ENCODE peak calls at places on chromosomes 13 and 19, in ten cellular contexts. Y is PC-3, S is HAP-1, I is thyroid gland, N is upper lobe of right lung, W is fibroblast of lung, E is astrocyte, G is IMR-90, U is brain microvascular endothelial cell, J is body of pancreas. C is an unnamed sample.

GRCh38 chr13:27005976-27006518 is 165.6 kb downstream of the USP12 start:
- DNase-seq in W (no peak), U (no peak), Y (no peak), I (no peak), E (no peak), N (no peak), J (no peak), S (no peak), G (no peak), C (no peak)

GRCh38 chr19:58361900-58362271 is 665 bp downstream of the ZNF497 start:
- DNase-seq in S (peak; percentile 65), Y (peak; percentile 36), U (no peak), G (peak; percentile 47), I (peak; percentile 42), W (no peak), E (peak; percentile 47), J (peak; percentile 51), N (peak; percentile 86), C (no peak)

GRCh38 chr19:3760871-3761361 is 576 bp downstream of the APBA3 start:
- DNase-seq in J (no peak), W (peak; percentile 6), U (peak; percentile 2), N (no peak), I (no peak), Y (no peak), G (peak; percentile 8), E (no peak), S (no peak), C (no peak)

GRCh38 chr13:94389544-94390351 is 89.7 kb downstream of the DCT start:
- DNase-seq in G (no peak), J (no peak), S (no peak), W (no peak), N (no peak), E (no peak), I (no peak), Y (peak; percentile 41), U (no peak), C (no peak)

GRCh38 chr13:45409993-45410392 is 8.2 kb downstream of the SLC25A30 start:
- DNase-seq in I (no peak), Y (peak; percentile 5), G (no peak), E (no peak), N (no peak), S (no peak), W (no peak), U (no peak), J (no peak), C (no peak)

GRCh38 chr13:110415669-110416068 is 108.6 kb downstream of the COL4A2 start:
- DNase-seq in W (no peak), Y (peak; percentile 38), I (no peak), N (no peak), U (no peak), G (peak; percentile 24), S (no peak), J (no peak), E (no peak), C (peak; percentile 73)

GRCh38 chr19:58555920-58556632 is 1.2 kb upstream of the CHMP2A start:
- DNase-seq in W (no peak), E (no peak), J (no peak), S (no peak), Y (no peak), U (no peak), G (no peak), I (no peak), N (no peak), C (no peak)

GRCh38 chr13:50104493-50104892 is 89.2 kb downstream of the KCNRG start:
- DNase-seq in G (peak; percentile 46), J (no peak), U (no peak), Y (peak; percentile 68), S (no peak), I (no peak), E (peak; percentile 56), N (no peak), W (peak; percentile 66), C (peak; percentile 85)

GRCh38 chr13:33789757-33790156 is 28.2 kb upstream of the RFC3 start:
- DNase-seq in S (no peak), Y (no peak), E (no peak), G (no peak), J (no peak), I (no peak), N (no peak), U (no peak), W (no peak), C (no peak)

GRCh38 chr13:107845911-107846310 is 369.4 kb downstream of the LIG4 start:
- DNase-seq in J (no peak), Y (no peak), U (no peak), N (no peak), I (peak; percentile 74), G (no peak), E (no peak), W (no peak), S (no peak), C (no peak)

GRCh38 chr19:46753420-46754155 is 7.3 kb upstream of the STRN4 start:
- DNase-seq in J (peak; percentile 80), W (no peak), I (peak; percentile 73), N (no peak), S (peak; percentile 77), Y (peak; percentile 51), E (no peak), G (no peak), U (no peak), C (peak; percentile 38)

GRCh38 chr19:55082023-55082851 is 6.6 kb downstream of the EPS8L1 start:
- DNase-seq in N (no peak), J (no peak), W (peak; percentile 34), U (peak; percentile 57), I (peak; percentile 23), Y (peak; percentile 37), S (peak; percentile 88), E (no peak), G (peak; percentile 42), C (no peak)

GRCh38 chr19:48925240-48925843 is 8.2 kb upstream of the DHDH start:
- DNase-seq in E (peak; percentile 88), Y (peak; percentile 67), N (peak; percentile 65), G (peak; percentile 91), J (no peak), I (no peak), W (peak; percentile 93), U (peak; percentile 62), S (no peak), C (peak; percentile 92)

DNA sequence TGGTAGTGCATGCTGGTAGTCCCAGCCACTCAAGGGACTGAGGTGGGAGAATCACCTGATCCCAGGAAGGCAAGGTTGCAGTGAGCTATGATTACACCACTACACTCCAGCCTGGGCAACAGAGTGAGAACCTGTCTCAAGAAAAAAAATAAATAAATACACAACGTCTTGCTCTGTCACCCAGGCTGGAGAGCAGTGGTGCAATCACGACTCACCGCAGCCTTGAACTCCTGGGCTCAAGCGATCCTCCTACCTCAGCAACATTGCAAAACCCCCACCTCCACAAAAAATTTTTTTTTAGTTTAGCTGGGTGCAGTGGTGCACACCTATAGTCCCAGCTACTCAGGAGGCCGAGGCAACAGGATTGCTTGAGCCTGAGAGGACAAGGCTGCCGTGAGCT is 8.8 kb downstream of the TPM4 start:
- DNase-seq in G (peak; percentile 66), J (no peak), E (no peak), I (no peak), U (no peak), W (no peak), Y (peak; percentile 42), N (peak; percentile 77), S (no peak), C (peak; percentile 49)
- H3K36me3 ChIP-seq in G (peaks cover 95% of the 10 kb centered on the region), J (no peaks in the 10 kb centered on the region), E (peaks cover 77% of the 10 kb centered on the region), I (peaks cover 49% of the 10 kb centered on the region), U (peaks cover 99% of the 10 kb centered on the region), W (peaks cover 55% of the 10 kb centered on the region), Y (peaks cover 67% of the 10 kb centered on the region), N (peaks cover 94% of the 10 kb centered on the region), S (peaks cover 95% of the 10 kb centered on the region), C (peaks cover 64% of the 10 kb centered on the region)

GRCh38 chr13:67128148-67128547 is 102.0 kb downstream of the PCDH9 start:
- DNase-seq in E (no peak), W (no peak), I (no peak), G (no peak), U (no peak), Y (no peak), S (peak; percentile 18), N (no peak), J (no peak), C (no peak)
- H3K36me3 ChIP-seq in E (no peaks in the 10 kb centered on the region), W (no peaks in the 10 kb centered on the region), I (no peaks in the 10 kb centered on the region), G (no peaks in the 10 kb centered on the region), U (no peaks in the 10 kb centered on the region), Y (no peaks in the 10 kb centered on the region), S (no peaks in the 10 kb centered on the region), N (no peaks in the 10 kb centered on the region), J (no peaks in the 10 kb centered on the region), C (no peaks in the 10 kb centered on the region)

DNA sequence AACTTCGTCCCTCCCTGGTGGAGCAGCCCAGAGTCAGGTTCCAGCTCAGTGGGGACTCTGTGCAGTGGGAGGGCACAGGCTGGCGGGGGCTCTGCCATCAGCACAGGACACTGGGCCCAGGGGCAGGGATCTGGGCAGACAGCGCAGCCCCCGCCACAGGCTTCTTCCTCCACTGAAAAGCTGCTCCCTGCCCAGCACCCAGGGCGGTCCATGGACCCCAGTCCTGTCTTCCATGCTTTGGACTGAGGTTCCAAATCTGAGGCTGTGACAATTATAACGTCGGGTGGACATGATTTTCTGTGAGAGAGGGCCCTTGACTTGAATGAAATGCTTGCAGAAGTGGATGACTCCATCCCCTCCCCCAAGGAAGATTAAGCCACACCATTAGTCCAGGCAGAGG is 21.2 kb upstream of the NCCRP1 start:
- DNase-seq in Y (no peak), J (no peak), U (no peak), E (no peak), N (no peak), I (no peak), G (no peak), S (no peak), W (no peak), C (no peak)
- H3K36me3 ChIP-seq in Y (no peaks in the 10 kb centered on the region), J (peaks cover 5% of the 10 kb centered on the region), U (peaks cover 20% of the 10 kb centered on the region), E (peaks cover 3% of the 10 kb centered on the region), N (peaks cover 70% of the 10 kb centered on the region), I (peaks cover 61% of the 10 kb centered on the region), G (peaks cover 61% of the 10 kb centered on the region), S (peaks cover 4% of the 10 kb centered on the region), W (peaks cover 8% of the 10 kb centered on the region), C (peaks cover 24% of the 10 kb centered on the region)

GRCh38 chr19:2040647-2041435 is 10.2 kb downstream of the MKNK2 start:
- DNase-seq in E (no peak), J (no peak), S (no peak), U (no peak), Y (no peak), W (no peak), G (no peak), N (peak; percentile 67), I (peak; percentile 64), C (no peak)
- H3K36me3 ChIP-seq in E (no peaks in the 10 kb centered on the region), J (peaks cover 8% of the 10 kb centered on the region), S (peaks cover 40% of the 10 kb centered on the region), U (peaks cover 59% of the 10 kb centered on the region), Y (peaks cover 2% of the 10 kb centered on the region), W (peaks cover 30% of the 10 kb centered on the region), G (peaks cover 53% of the 10 kb centered on the region), N (peaks cover 72% of the 10 kb centered on the region), I (peaks cover 62% of the 10 kb centered on the region), C (peaks cover 55% of the 10 kb centered on the region)

GRCh38 chr19:11948646-11949045 is 16.2 kb upstream of the ZNF763 start:
- DNase-seq in J (no peak), S (no peak), W (no peak), I (no peak), N (no peak), E (no peak), G (no peak), Y (no peak), U (no peak), C (no peak)
- H3K36me3 ChIP-seq in J (peaks cover 29% of the 10 kb centered on the region), S (peaks cover 38% of the 10 kb centered on the region), W (peaks cover 5% of the 10 kb centered on the region), I (peaks cover 39% of the 10 kb centered on the region), N (peaks cover 30% of the 10 kb centered on the region), E (peaks cover 17% of the 10 kb centered on the region), G (peaks cover 57% of the 10 kb centered on the region), Y (peaks cover 94% of the 10 kb centered on the region), U (peaks cover 36% of the 10 kb centered on the region), C (peaks cover 10% of the 10 kb centered on the region)

GRCh38 chr13:100561599-100562204 is 26.9 kb downstream of the GGACT start:
- DNase-seq in J (no peak), N (peak; percentile 53), Y (no peak), G (no peak), U (no peak), E (no peak), I (no peak), W (no peak), S (no peak), C (no peak)
- H3K36me3 ChIP-seq in J (no peaks in the 10 kb centered on the region), N (no peaks in the 10 kb centered on the region), Y (no peaks in the 10 kb centered on the region), G (no peaks in the 10 kb centered on the region), U (no peaks in the 10 kb centered on the region), E (no peaks in the 10 kb centered on the region), I (no peaks in the 10 kb centered on the region), W (no peaks in the 10 kb centered on the region), S (no peaks in the 10 kb centered on the region), C (no peaks in the 10 kb centered on the region)

C was measured in bronchial epithelial cell.